ENCODE peak calls at places on chromosomes 3 and 15, in seven cellular contexts. Z, U, W, C, Q, S and M are unnamed samples.

GRCh38 chr15:91965501-91966180 is 112.1 kb downstream of the SLCO3A1 start:
- DNase-seq in Q (no peak), Z (no peak), W (peak; percentile 33), U (no peak), C (no peak), S (peak; percentile 58), M (no peak)

GRCh38 chr3:72810063-72810462 is 38.2 kb downstream of the SHQ1 start:
- DNase-seq in Q (peak; percentile 38), C (no peak), W (peak; percentile 25), Z (no peak), S (no peak), U (no peak), M (no peak)

GRCh38 chr15:34275721-34276120 is 50.9 kb downstream of the EMC4 start:
- DNase-seq in Z (no peak), C (no peak), U (no peak), W (no peak), S (no peak), Q (peak; percentile 19), M (no peak)

GRCh38 chr3:88282519-88283241 is 132.9 kb downstream of the C3orf38 start:
- DNase-seq in Q (no peak), C (no peak), Z (no peak), U (no peak), S (no peak), W (no peak), M (no peak)

GRCh38 chr3:125212096-125212508 is 446 bp downstream of the SLC12A8 start:
- DNase-seq in S (no peak), U (peak; percentile 11), C (peak; percentile 56), Q (no peak), W (no peak), Z (no peak), M (peak; percentile 37)

GRCh38 chr15:62896969-62897486 is 145.5 kb upstream of the TPM1 start:
- DNase-seq in Q (peak; percentile 99), U (no peak), S (peak; percentile 99), Z (peak; percentile 97), W (peak; percentile 99), C (peak; percentile 85), M (no peak)

GRCh38 chr3:126344380-126345041 is 12.7 kb downstream of the KLF15 start:
- DNase-seq in U (peak; percentile 3), Q (no peak), S (no peak), W (no peak), Z (no peak), C (no peak), M (peak; percentile 6)

GRCh38 chr15:25176991-25177954 is 222.5 kb downstream of the SNRPN start:
- DNase-seq in S (no peak), Q (no peak), W (no peak), U (peak; percentile 6), C (peak; percentile 29), Z (no peak), M (peak; percentile 1)

GRCh38 chr3:87426916-87427315 is 150.5 kb upstream of the POU1F1 start:
- DNase-seq in W (no peak), Z (no peak), C (no peak), S (no peak), U (no peak), Q (no peak), M (no peak)

GRCh38 chr3:112794622-112795172 is 52.0 kb downstream of the CD200R1L start:
- DNase-seq in S (no peak), Z (no peak), W (no peak), Q (peak; percentile 92), U (no peak), C (no peak), M (no peak)

GRCh38 chr3:113783463-113783862 is 36.6 kb downstream of the ATP6V1A start:
- DNase-seq in Q (peak; percentile 98), C (no peak), W (peak; percentile 98), S (peak; percentile 98), Z (peak; percentile 80), U (no peak), M (no peak)

GRCh38 chr15:38243278-38243677 is 9.4 kb upstream of the SPRED1 start:
- DNase-seq in Z (no peak), C (no peak), U (no peak), Q (no peak), W (no peak), S (no peak), M (no peak)

GRCh38 chr3:41893977-41894376 is 67.9 kb downstream of the ULK4 start:
- DNase-seq in W (peak; percentile 62), Q (peak; percentile 73), Z (peak; percentile 12), C (no peak), U (no peak), S (peak; percentile 79), M (no peak)

GRCh38 chr15:74127954-74128784 is 2.2 kb upstream of the ISLR2 start:
- DNase-seq in Q (peak; percentile 37), C (no peak), Z (no peak), S (peak; percentile 33), W (no peak), U (no peak), M (peak; percentile 40)

GRCh38 chr3:11559816-11560633 is 83.7 kb downstream of the VGLL4 start:
- DNase-seq in U (no peak), Q (no peak), C (no peak), W (no peak), S (no peak), Z (no peak), M (no peak)

GRCh38 chr3:141020139-141020940 is 30.8 kb upstream of the SPSB4 start:
- DNase-seq in U (no peak), Z (peak; percentile 2), S (no peak), W (no peak), C (no peak), Q (no peak), M (no peak)

GRCh38 chr15:92882697-92883642 is 17.2 kb upstream of the CHD2 start:
- DNase-seq in U (peak; percentile 30), S (no peak), Q (no peak), C (peak; percentile 51), Z (no peak), W (no peak), M (peak; percentile 34)

GRCh38 chr3:49781415-49782199 is 4.7 kb downstream of the IP6K1 start:
- DNase-seq in C (peak; percentile 20), W (no peak), Q (peak; percentile 94), Z (no peak), S (no peak), U (no peak), M (no peak)

GRCh38 chr3:117226932-117227331 is 517.4 kb downstream of the TUSC7 start:
- DNase-seq in Z (no peak), S (no peak), W (no peak), U (no peak), C (no peak), Q (no peak), M (no peak)

GRCh38 chr3:108970561-108970960 is 16.9 kb upstream of the GUCA1C start:
- DNase-seq in W (no peak), C (no peak), S (no peak), Z (no peak), Q (no peak), U (no peak), M (no peak)

GRCh38 chr3:131610174-131610573 is 107.4 kb upstream of the MRPL3 start:
- DNase-seq in C (no peak), S (no peak), Z (no peak), U (no peak), W (no peak), Q (no peak), M (no peak)

GRCh38 chr3:46719044-46719565 is 1.4 kb upstream of the PRSS50 start:
- DNase-seq in Q (no peak), C (no peak), Z (no peak), S (no peak), W (no peak), U (no peak), M (no peak)

GRCh38 chr3:197936819-197937384 is 13.1 kb upstream of the RPL35A start:
- DNase-seq in Q (peak; percentile 65), U (no peak), S (no peak), W (peak; percentile 39), Z (no peak), C (no peak), M (no peak)

GRCh38 chr15:31317033-31317979 is 9.3 kb upstream of the KLF13 start:
- DNase-seq in Z (no peak), S (no peak), Q (no peak), U (no peak), C (no peak), W (no peak), M (no peak)

GRCh38 chr15:66772967-66773873 is 71.2 kb downstream of the SMAD6 start:
- DNase-seq in Z (no peak), U (no peak), Q (peak; percentile 71), C (no peak), W (no peak), S (peak; percentile 64), M (no peak)

GRCh38 chr3:184741259-184741556 is 29.3 kb upstream of the MAGEF1 start:
- DNase-seq in Z (no peak), C (no peak), S (no peak), Q (no peak), U (no peak), W (no peak), M (no peak)

GRCh38 chr15:36785396-36785795 is 206.0 kb downstream of the CDIN1 start:
- DNase-seq in Z (no peak), W (no peak), Q (no peak), U (no peak), S (no peak), C (no peak), M (no peak)

GRCh38 chr15:36779744-36780408 is 200.4 kb downstream of the CDIN1 start:
- DNase-seq in S (no peak), W (no peak), U (no peak), Q (no peak), Z (no peak), C (no peak), M (no peak)

GRCh38 chr15:36782681-36783080 is 203.3 kb downstream of the CDIN1 start:
- DNase-seq in Z (no peak), C (no peak), S (peak; percentile 32), Q (no peak), U (no peak), W (no peak), M (no peak)

GRCh38 chr15:36784717-36785116 is 205.3 kb downstream of the CDIN1 start:
- DNase-seq in Q (no peak), S (no peak), C (no peak), W (no peak), Z (no peak), U (no peak), M (no peak)

GRCh38 chr15:36784098-36784670 is 204.8 kb downstream of the CDIN1 start:
- DNase-seq in Q (no peak), S (no peak), C (no peak), W (no peak), Z (no peak), U (no peak), M (no peak)
- TF ChIP-seq CTCF in Q (no peak), S (no peak), C (no peak), W (no peak), Z (no peak), U (no peak), M (no peak)

GRCh38 chr3:79724206-79724605 is 43.6 kb downstream of the ROBO1 start:
- DNase-seq in W (no peak), C (no peak), Z (no peak), S (no peak), Q (no peak), U (no peak), M (peak; percentile 57)
- TF ChIP-seq CTCF in W (no peak), C (no peak), Z (peak; percentile 4), S (no peak), Q (no peak), U (peak; percentile 31), M (peak; percentile 24)

GRCh38 chr3:150447084-150447483 is 39.0 kb downstream of the TSC22D2 start:
- DNase-seq in U (no peak), Q (no peak), W (peak; percentile 28), S (no peak), Z (no peak), C (no peak), M (no peak)
- TF ChIP-seq CTCF in U (no peak), Q (no peak), W (no peak), S (no peak), Z (no peak), C (no peak), M (no peak)

GRCh38 chr15:52567886-52568568 is 803 bp downstream of the ARPP19 start:
- DNase-seq in W (peak; percentile 24), U (peak; percentile 21), S (no peak), Q (peak; percentile 55), Z (no peak), C (no peak), M (no peak)
- TF ChIP-seq CTCF in W (no peak), U (no peak), S (no peak), Q (no peak), Z (no peak), C (no peak), M (no peak)